ENCODE peak calls at places on chromosome 17, in eight cellular contexts. One of them, this sample, is unnamed.

GRCh38 chr17:19513897-19514488 is 19.7 kb upstream of the SLC47A1 start:
- DNase-seq in cerebellum: peak; percentile 78
- DNase-seq in mucosa of gallbladder: peak; percentile 67
- DNase-seq in AG10803: peak; percentile 56
- DNase-seq in brain microvascular endothelial cell: peak; percentile 57
- DNase-seq in MV-4-11: peak; percentile 59
- DNase-seq in lung: peak; percentile 69
- DNase-seq in central memory CD4-positive, alpha-beta T cell: peak; percentile 52
- DNase-seq in this sample: peak; percentile 70

GRCh38 chr17:15261063-15261817 is 3.9 kb downstream of the PMP22 start:
- DNase-seq in cerebellum: peak; percentile 22
- DNase-seq in mucosa of gallbladder: peak; percentile 40
- DNase-seq in AG10803: peak; percentile 57
- DNase-seq in brain microvascular endothelial cell: peak; percentile 57
- DNase-seq in MV-4-11: no peak
- DNase-seq in lung: no peak
- DNase-seq in central memory CD4-positive, alpha-beta T cell: no peak
- DNase-seq in this sample: peak; percentile 12

GRCh38 chr17:44269118-44269794 is 1.3 kb upstream of the SLC4A1 start:
- DNase-seq in cerebellum: no peak
- DNase-seq in mucosa of gallbladder: no peak
- DNase-seq in AG10803: no peak
- DNase-seq in brain microvascular endothelial cell: no peak
- DNase-seq in MV-4-11: no peak
- DNase-seq in lung: no peak
- DNase-seq in central memory CD4-positive, alpha-beta T cell: no peak
- DNase-seq in this sample: no peak

GRCh38 chr17:48429638-48430586 is at the start of gene SKAP1:
- DNase-seq in cerebellum: no peak
- DNase-seq in mucosa of gallbladder: no peak
- DNase-seq in AG10803: no peak
- DNase-seq in brain microvascular endothelial cell: no peak
- DNase-seq in MV-4-11: no peak
- DNase-seq in lung: no peak
- DNase-seq in central memory CD4-positive, alpha-beta T cell: peak; percentile 75
- DNase-seq in this sample: peak; percentile 64

GRCh38 chr17:63954402-63955063 is 18.2 kb downstream of the SCN4A start:
- DNase-seq in cerebellum: no peak
- DNase-seq in mucosa of gallbladder: no peak
- DNase-seq in AG10803: no peak
- DNase-seq in brain microvascular endothelial cell: no peak
- DNase-seq in MV-4-11: no peak
- DNase-seq in lung: no peak
- DNase-seq in central memory CD4-positive, alpha-beta T cell: peak; percentile 13
- DNase-seq in this sample: peak; percentile 39

GRCh38 chr17:2181206-2181983 is 122.2 kb downstream of the SMG6 start:
- DNase-seq in cerebellum: peak; percentile 88
- DNase-seq in mucosa of gallbladder: peak; percentile 51
- DNase-seq in AG10803: peak; percentile 94
- DNase-seq in brain microvascular endothelial cell: peak; percentile 93
- DNase-seq in MV-4-11: no peak
- DNase-seq in lung: peak; percentile 47
- DNase-seq in central memory CD4-positive, alpha-beta T cell: no peak
- DNase-seq in this sample: no peak

GRCh38 chr17:40469805-40470675 is 26.8 kb downstream of the IGFBP4 start:
- DNase-seq in cerebellum: no peak
- DNase-seq in mucosa of gallbladder: no peak
- DNase-seq in AG10803: no peak
- DNase-seq in brain microvascular endothelial cell: no peak
- DNase-seq in MV-4-11: no peak
- DNase-seq in lung: no peak
- DNase-seq in central memory CD4-positive, alpha-beta T cell: no peak
- DNase-seq in this sample: no peak

GRCh38 chr17:6413073-6413472 is 21.8 kb downstream of the AIPL1 start:
- DNase-seq in cerebellum: peak; percentile 73
- DNase-seq in mucosa of gallbladder: no peak
- DNase-seq in AG10803: peak; percentile 43
- DNase-seq in brain microvascular endothelial cell: no peak
- DNase-seq in MV-4-11: peak; percentile 42
- DNase-seq in lung: no peak
- DNase-seq in central memory CD4-positive, alpha-beta T cell: no peak
- DNase-seq in this sample: no peak

GRCh38 chr17:65634533-65634932 is 73.1 kb upstream of the AXIN2 start:
- DNase-seq in cerebellum: no peak
- DNase-seq in mucosa of gallbladder: no peak
- DNase-seq in AG10803: no peak
- DNase-seq in brain microvascular endothelial cell: no peak
- DNase-seq in MV-4-11: no peak
- DNase-seq in lung: no peak
- DNase-seq in central memory CD4-positive, alpha-beta T cell: no peak
- DNase-seq in this sample: no peak

GRCh38 chr17:13074026-13074425 is 56.2 kb upstream of the ELAC2 start:
- DNase-seq in cerebellum: no peak
- DNase-seq in mucosa of gallbladder: no peak
- DNase-seq in AG10803: peak; percentile 69
- DNase-seq in brain microvascular endothelial cell: peak; percentile 49
- DNase-seq in MV-4-11: no peak
- DNase-seq in lung: no peak
- DNase-seq in central memory CD4-positive, alpha-beta T cell: no peak
- DNase-seq in this sample: no peak

GRCh38 chr17:29364691-29365090 is 25.5 kb upstream of the TAOK1 start:
- DNase-seq in cerebellum: no peak
- DNase-seq in mucosa of gallbladder: no peak
- DNase-seq in AG10803: no peak
- DNase-seq in brain microvascular endothelial cell: no peak
- DNase-seq in MV-4-11: no peak
- DNase-seq in lung: no peak
- DNase-seq in central memory CD4-positive, alpha-beta T cell: no peak
- DNase-seq in this sample: no peak

GRCh38 chr17:31596382-31597323 is 205.2 kb downstream of the RAB11FIP4 start:
- DNase-seq in cerebellum: peak; percentile 79
- DNase-seq in mucosa of gallbladder: peak; percentile 70
- DNase-seq in AG10803: peak; percentile 99
- DNase-seq in brain microvascular endothelial cell: peak; percentile 95
- DNase-seq in MV-4-11: peak; percentile 96
- DNase-seq in lung: peak; percentile 34
- DNase-seq in central memory CD4-positive, alpha-beta T cell: no peak
- DNase-seq in this sample: peak; percentile 35

GRCh38 chr17:81427446-81428120 is 32.3 kb downstream of the BAHCC1 start:
- DNase-seq in cerebellum: peak; percentile 44
- DNase-seq in mucosa of gallbladder: peak; percentile 83
- DNase-seq in AG10803: no peak
- DNase-seq in brain microvascular endothelial cell: no peak
- DNase-seq in MV-4-11: peak; percentile 41
- DNase-seq in lung: peak; percentile 60
- DNase-seq in central memory CD4-positive, alpha-beta T cell: no peak
- DNase-seq in this sample: no peak

GRCh38 chr17:78798695-78799559 is 16.9 kb upstream of the CYTH1 start:
- DNase-seq in cerebellum: peak; percentile 32
- DNase-seq in mucosa of gallbladder: no peak
- DNase-seq in AG10803: peak; percentile 26
- DNase-seq in brain microvascular endothelial cell: no peak
- DNase-seq in MV-4-11: peak; percentile 21
- DNase-seq in lung: no peak
- DNase-seq in central memory CD4-positive, alpha-beta T cell: peak; percentile 43
- DNase-seq in this sample: no peak

GRCh38 chr17:34703533-34703932 is 124.2 kb downstream of the TMEM132E start:
- DNase-seq in cerebellum: peak; percentile 17
- DNase-seq in mucosa of gallbladder: peak; percentile 40
- DNase-seq in AG10803: peak; percentile 17
- DNase-seq in brain microvascular endothelial cell: peak; percentile 3
- DNase-seq in MV-4-11: peak; percentile 38
- DNase-seq in lung: no peak
- DNase-seq in central memory CD4-positive, alpha-beta T cell: no peak
- DNase-seq in this sample: peak; percentile 34

GRCh38 chr17:64223931-64224657 is 39.0 kb downstream of the TEX2 start:
- DNase-seq in cerebellum: peak; percentile 80
- DNase-seq in mucosa of gallbladder: no peak
- DNase-seq in AG10803: no peak
- DNase-seq in brain microvascular endothelial cell: no peak
- DNase-seq in MV-4-11: no peak
- DNase-seq in lung: no peak
- DNase-seq in central memory CD4-positive, alpha-beta T cell: no peak
- DNase-seq in this sample: no peak

GRCh38 chr17:40961586-40961985 is 5.2 kb downstream of the KRT39 start:
- DNase-seq in cerebellum: no peak
- DNase-seq in mucosa of gallbladder: no peak
- DNase-seq in AG10803: no peak
- DNase-seq in brain microvascular endothelial cell: no peak
- DNase-seq in MV-4-11: no peak
- DNase-seq in lung: no peak
- DNase-seq in central memory CD4-positive, alpha-beta T cell: no peak
- DNase-seq in this sample: no peak